ENCODE peak calls at places on chromosomes 3 and 15, in eight cellular contexts. Q, T, O, I, L, A, D and G are unnamed samples.

GRCh38 chr3:78969483-78969882 is 798.3 kb downstream of the ROBO1 start:
- DNase-seq in A (no peak), L (peak), O (no peak), Q (no peak), T (peak), I (no peak), D (no peak), G (no peak)

GRCh38 chr15:33059184-33059583 is 135.3 kb downstream of the FMN1 start:
- DNase-seq in I (no peak), A (no peak), Q (no peak), T (no peak), L (peak), D (no peak), O (no peak), G (no peak)

GRCh38 chr15:57205999-57206398 is 170.3 kb upstream of the CGNL1 start:
- DNase-seq in D (no peak), I (no peak), L (no peak), Q (no peak), A (no peak), T (no peak), O (no peak), G (no peak)

GRCh38 chr15:76312540-76313174 is 1.4 kb upstream of the ETFA start:
- DNase-seq in L (no peak), A (no peak), T (no peak), Q (no peak), O (no peak), I (no peak), D (no peak), G (no peak)

GRCh38 chr3:104437891-104438290 is 928.8 kb upstream of the ALCAM start:
- DNase-seq in A (no peak), L (peak), D (no peak), T (peak), O (no peak), I (no peak), Q (no peak), G (no peak)

GRCh38 chr15:65409284-65409631 is 13.5 kb downstream of the IGDCC4 start:
- DNase-seq in T (peak), O (peak), A (no peak), Q (no peak), D (peak), I (no peak), L (peak), G (peak)

GRCh38 chr15:66679657-66680108 is 22.4 kb upstream of the SMAD6 start:
- DNase-seq in Q (no peak), I (no peak), A (peak), O (no peak), T (peak), D (no peak), L (peak), G (no peak)

GRCh38 chr3:66165679-66166078 is 55.1 kb upstream of the SLC25A26 start:
- DNase-seq in Q (no peak), O (no peak), A (no peak), D (no peak), L (no peak), I (no peak), T (no peak), G (no peak)

GRCh38 chr15:49187537-49188245 is 17.6 kb downstream of the GALK2 start:
- DNase-seq in L (no peak), O (no peak), D (peak), Q (peak), I (no peak), A (no peak), T (peak), G (no peak)

GRCh38 chr15:29364429-29365078 is 94.9 kb upstream of the NSMCE3 start:
- DNase-seq in O (no peak), D (peak), A (no peak), T (peak), Q (no peak), L (peak), I (no peak), G (peak)

GRCh38 chr3:138774529-138775253 is 60.0 kb downstream of the PIK3CB start:
- DNase-seq in D (peak), A (peak), Q (peak), I (no peak), O (no peak), L (peak), T (peak), G (peak)

GRCh38 chr3:10929978-10930620 is 62.4 kb upstream of the SLC6A1 start:
- DNase-seq in I (no peak), L (no peak), D (no peak), A (no peak), T (no peak), O (no peak), Q (no peak), G (no peak)

GRCh38 chr3:57999423-58000115 is 8.7 kb upstream of the FLNB start:
- DNase-seq in O (no peak), D (no peak), L (no peak), I (no peak), A (peak), T (no peak), Q (no peak), G (no peak)

GRCh38 chr15:81959196-81959595 is 86.6 kb downstream of the MEX3B start:
- DNase-seq in L (no peak), T (no peak), Q (no peak), I (no peak), A (no peak), O (no peak), D (no peak), G (no peak)
- H3K4me3 ChIP-seq in L (no peak), T (no peak), Q (no peak), I (no peak), A (no peak), O (no peak), D (no peak), G (no peak)

GRCh38 chr3:169297214-169297613 is 366.3 kb downstream of the MECOM start:
- DNase-seq in Q (no peak), L (no peak), I (no peak), A (no peak), T (no peak), D (peak), O (no peak), G (no peak)
- H3K4me3 ChIP-seq in Q (no peak), L (no peak), I (no peak), A (no peak), T (no peak), D (no peak), O (no peak), G (no peak)

GRCh38 chr15:51863131-51863530 is 33.7 kb downstream of the TMOD3 start:
- DNase-seq in I (no peak), L (no peak), O (no peak), Q (no peak), A (no peak), T (no peak), D (no peak), G (no peak)

GRCh38 chr15:51866161-51866560 is 36.7 kb downstream of the TMOD3 start:
- DNase-seq in T (no peak), A (no peak), O (no peak), L (no peak), D (no peak), Q (no peak), I (no peak), G (no peak)

GRCh38 chr15:51866751-51867150 is 37.3 kb downstream of the TMOD3 start:
- DNase-seq in L (no peak), Q (no peak), T (no peak), O (no peak), A (no peak), D (no peak), I (no peak), G (no peak)

GRCh38 chr15:51865291-51865690 is 35.8 kb downstream of the TMOD3 start:
- DNase-seq in O (no peak), T (no peak), D (no peak), L (no peak), Q (no peak), A (no peak), I (no peak), G (no peak)

DNA sequence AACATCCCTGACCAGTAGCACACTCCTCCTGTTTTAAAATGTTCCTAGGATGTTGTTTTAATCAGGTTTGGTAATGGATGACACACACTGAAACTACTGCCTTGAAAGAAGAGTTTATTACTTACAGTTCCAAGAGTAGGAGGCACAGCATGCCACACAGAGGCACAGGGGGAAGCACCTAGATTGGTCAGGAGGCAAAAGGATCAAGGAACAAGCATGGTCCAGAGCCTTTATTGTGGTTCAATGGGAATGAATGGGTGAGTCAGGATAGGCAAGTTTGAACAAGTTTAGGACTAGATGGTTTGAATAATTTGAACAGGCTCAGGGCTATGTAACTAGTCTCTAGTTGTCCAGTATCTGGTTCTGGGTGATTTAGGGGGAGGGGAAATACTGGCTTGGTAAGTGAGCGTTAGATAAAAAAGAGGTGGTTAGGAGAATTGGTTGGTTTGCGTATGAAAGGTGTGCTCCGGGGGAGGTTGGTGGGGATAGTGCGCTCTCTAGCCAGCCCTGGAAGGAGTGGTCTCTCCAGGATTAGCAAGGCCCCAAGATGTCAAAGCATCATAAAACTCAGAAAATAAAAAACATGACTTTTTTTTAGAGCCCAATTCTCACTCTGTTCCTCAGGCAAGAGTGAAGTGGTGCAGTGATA is 35.1 kb downstream of the TMOD3 start:
- DNase-seq in L (no peak), O (no peak), A (no peak), I (no peak), T (no peak), D (peak), Q (no peak), G (no peak)
- H3K4me3 ChIP-seq in L (no peak), O (no peak), A (no peak), I (no peak), T (no peak), D (no peak), Q (no peak), G (no peak)

DNA sequence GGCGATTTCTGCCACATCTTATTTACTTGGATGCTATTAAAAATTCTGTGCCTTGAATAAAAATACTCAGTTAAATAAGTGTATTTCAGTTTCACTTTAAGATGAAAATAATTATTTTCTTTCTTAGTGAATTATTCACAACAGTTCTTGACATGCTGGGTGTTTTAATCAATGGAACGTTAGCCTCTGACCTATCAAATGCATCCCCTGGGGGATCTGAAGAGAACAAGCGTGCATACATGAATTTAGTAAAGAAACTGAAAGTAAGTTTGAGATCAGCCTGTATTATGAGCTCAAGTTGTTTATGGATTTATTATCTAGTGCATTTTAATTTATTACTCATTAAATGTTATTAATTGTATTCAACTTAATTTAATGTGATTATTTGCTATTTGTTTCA is 597 bp downstream of the P2RY12 start:
- DNase-seq in D (no peak), O (peak), I (no peak), A (no peak), Q (no peak), T (no peak), L (no peak), G (peak)
- H3K4me3 ChIP-seq in D (no peak), O (peak), I (no peak), A (no peak), Q (no peak), T (no peak), L (no peak), G (peak)

GRCh38 chr15:45185069-45185779 is 2.5 kb downstream of the SHF start:
- DNase-seq in L (no peak), D (no peak), O (no peak), T (no peak), Q (no peak), I (no peak), A (no peak), G (no peak)

GRCh38 chr15:45187578-45187893 is 230 bp downstream of the SHF start:
- DNase-seq in T (no peak), I (no peak), L (no peak), O (no peak), Q (no peak), A (no peak), D (no peak), G (no peak)

GRCh38 chr15:45186771-45187577 is 792 bp downstream of the SHF start:
- DNase-seq in L (no peak), O (no peak), D (no peak), Q (no peak), A (no peak), T (no peak), I (no peak), G (no peak)

GRCh38 chr15:45184562-45185041 is 3.2 kb downstream of the SHF start:
- DNase-seq in Q (no peak), T (no peak), D (no peak), I (no peak), O (no peak), A (no peak), L (no peak), G (no peak)

GRCh38 chr15:45185903-45186770 is 1.6 kb downstream of the SHF start:
- DNase-seq in L (no peak), T (no peak), A (no peak), Q (no peak), I (no peak), D (no peak), O (no peak), G (no peak)
- H3K4me3 ChIP-seq in L (peak), T (no peak), A (no peak), Q (no peak), I (no peak), D (no peak), O (no peak), G (no peak)

DNA sequence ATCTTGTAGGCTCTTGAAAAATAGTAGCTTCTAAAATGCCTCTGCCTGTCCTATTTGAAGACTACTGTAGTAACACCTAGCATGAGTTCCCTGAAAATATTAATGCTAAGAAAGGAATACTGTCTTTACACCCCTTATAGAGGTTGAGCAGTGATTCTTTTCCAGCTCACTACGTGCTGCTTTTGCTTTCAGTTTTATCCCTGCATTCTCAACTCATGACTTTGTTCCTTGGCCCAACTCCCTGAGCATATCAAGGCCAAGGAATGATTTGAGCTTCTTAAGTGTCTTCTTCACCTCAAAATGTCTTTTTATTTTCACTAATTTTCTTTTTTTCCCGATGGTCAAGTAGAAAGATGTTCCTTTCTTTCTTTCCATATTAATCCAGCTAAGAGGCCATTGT is 16.5 kb upstream of the P2RY13 start:
- DNase-seq in I (no peak), L (peak), O (no peak), A (peak), Q (no peak), D (no peak), T (peak), G (no peak)
- H3K4me3 ChIP-seq in I (no peak), L (no peak), O (no peak), A (no peak), Q (no peak), D (no peak), T (no peak), G (no peak)